ENCODE peak calls at places on chromosomes 11 and 22, in seven cellular contexts. M, Y, S, L, A, Q and V are unnamed samples.

GRCh38 chr11:121459413-121460041 is 6.8 kb upstream of the SORL1-AS1 start:
- DNase-seq in A (no peak), M (no peak), Q (no peak), S (no peak), L (no peak), Y (no peak), V (no peak)

GRCh38 chr11:60978546-60979380 is 7.3 kb downstream of the CD6 start:
- DNase-seq in L (peak), M (no peak), A (no peak), S (no peak), Y (no peak), Q (no peak), V (no peak)

GRCh38 chr11:131240421-131240820 is 130.0 kb upstream of the NTM start:
- DNase-seq in L (no peak), M (no peak), Y (peak), Q (no peak), S (no peak), A (no peak), V (no peak)

GRCh38 chr11:14499560-14500180 is at the start of gene COPB1:
- DNase-seq in Q (peak), L (peak), M (peak), Y (peak), S (peak), A (peak), V (peak)

GRCh38 chr22:25748704-25749103 is 6.7 kb downstream of the MYO18B start:
- DNase-seq in Y (no peak), A (no peak), Q (no peak), L (no peak), M (no peak), S (peak), V (no peak)

GRCh38 chr22:44341431-44342346 is 28.9 kb upstream of the SHISAL1 start:
- DNase-seq in S (no peak), A (no peak), L (no peak), Y (peak), Q (no peak), M (no peak), V (no peak)

GRCh38 chr11:75014129-75014528 is 25.4 kb downstream of the NEU3 start:
- DNase-seq in S (no peak), Y (peak), L (no peak), M (no peak), A (no peak), Q (peak), V (no peak)

GRCh38 chr11:111735262-111736116 is 30.7 kb downstream of the PPP2R1B start:
- DNase-seq in S (peak), L (no peak), A (peak), Y (peak), M (peak), Q (peak), V (peak)

GRCh38 chr11:99461913-99462312 is 441.2 kb downstream of the CNTN5 start:
- DNase-seq in M (no peak), Y (no peak), L (no peak), S (no peak), Q (no peak), A (no peak), V (no peak)

GRCh38 chr22:36986242-36986821 is 32.9 kb downstream of the TST start:
- DNase-seq in M (no peak), S (peak), L (peak), Y (no peak), Q (no peak), A (no peak), V (no peak)

GRCh38 chr22:50012201-50013181 is at the start of gene IL17REL:
- DNase-seq in A (no peak), Y (no peak), L (no peak), M (no peak), Q (no peak), S (peak), V (peak)

GRCh38 chr11:25992254-25992653 is 339.7 kb upstream of the ANO3 start:
- DNase-seq in Q (no peak), L (no peak), M (no peak), A (no peak), S (no peak), Y (no peak), V (no peak)

GRCh38 chr11:130431337-130431773 is 2.9 kb upstream of the ADAMTS8 start:
- DNase-seq in M (peak), Q (peak), A (no peak), Y (peak), L (peak), S (peak), V (peak)

GRCh38 chr22:31192513-31192912 is 19.6 kb upstream of the LIMK2 start:
- DNase-seq in A (no peak), S (no peak), L (no peak), Q (no peak), M (no peak), Y (peak), V (no peak)

GRCh38 chr11:44634401-44635281 is 69.2 kb downstream of the CD82 start:
- DNase-seq in L (no peak), Q (peak), M (peak), S (peak), Y (peak), A (peak), V (peak)

GRCh38 chr22:39997939-39998726 is 3.4 kb downstream of the FAM83F start:
- DNase-seq in S (peak), M (no peak), Q (no peak), L (no peak), Y (peak), A (peak), V (peak)

GRCh38 chr11:64226507-64227051 is 505 bp downstream of the NUDT22 start:
- DNase-seq in L (peak), Q (peak), A (peak), S (peak), M (no peak), Y (no peak), V (peak)

GRCh38 chr11:33620423-33621120 is 80.1 kb downstream of the C11orf91 start:
- DNase-seq in Q (no peak), A (no peak), S (no peak), L (no peak), M (no peak), Y (peak), V (no peak)

GRCh38 chr11:117908261-117908895 is 20.8 kb downstream of the TMPRSS13 start:
- DNase-seq in Y (no peak), A (no peak), M (no peak), S (no peak), L (no peak), Q (no peak), V (no peak)

GRCh38 chr22:42343136-42343484 is 72.7 kb upstream of the TCF20 start:
- DNase-seq in Y (no peak), S (peak), Q (no peak), M (no peak), A (no peak), L (no peak), V (no peak)

GRCh38 chr22:20552913-20553401 is 45.5 kb downstream of the MED15 start:
- DNase-seq in Y (no peak), Q (no peak), L (no peak), S (peak), M (no peak), A (no peak), V (no peak)

GRCh38 chr11:130115218-130115617 is 44.4 kb upstream of the ST14 start:
- DNase-seq in A (no peak), Q (no peak), L (no peak), Y (peak), S (no peak), M (no peak), V (no peak)

GRCh38 chr11:80596291-80596810 is 1155.5 kb upstream of the TENM4 start:
- DNase-seq in Q (no peak), Y (no peak), M (no peak), A (no peak), S (no peak), L (no peak), V (no peak)

GRCh38 chr11:132140056-132140455 is 769.6 kb downstream of the NTM start:
- DNase-seq in Q (no peak), A (no peak), L (peak), S (no peak), M (no peak), Y (no peak), V (no peak)

GRCh38 chr11:13691296-13691899 is 22.9 kb downstream of the FAR1 start:
- DNase-seq in Q (no peak), M (no peak), A (no peak), S (no peak), Y (no peak), L (no peak), V (no peak)

GRCh38 chr11:74739546-74740270 is 8.5 kb upstream of the CHRDL2 start:
- DNase-seq in Q (no peak), A (no peak), Y (peak), L (peak), S (peak), M (peak), V (peak)

GRCh38 chr11:57547854-57548377 is 10.5 kb downstream of the SMTNL1 start:
- DNase-seq in Y (no peak), A (no peak), S (no peak), M (no peak), Q (no peak), L (peak), V (no peak)

GRCh38 chr22:37266581-37267127 is 15.7 kb upstream of the CYTH4 start:
- DNase-seq in M (no peak), S (no peak), L (no peak), Y (no peak), A (no peak), Q (no peak), V (no peak)

GRCh38 chr11:86081465-86081864 is 12.6 kb upstream of the PICALM start:
- DNase-seq in L (no peak), Y (no peak), M (no peak), A (no peak), S (no peak), Q (no peak), V (no peak)

GRCh38 chr22:20566420-20567260 is 59.2 kb downstream of the MED15 start:
- DNase-seq in A (no peak), Y (peak), S (peak), Q (peak), M (no peak), L (no peak), V (peak)

GRCh38 chr22:19878461-19879247 is 24.0 kb upstream of the GNB1L start:
- DNase-seq in S (no peak), M (no peak), L (no peak), Y (peak), A (peak), Q (peak), V (no peak)

GRCh38 chr22:24155597-24156145 is 25.6 kb upstream of the SUSD2 start:
- DNase-seq in M (peak), S (peak), Y (peak), L (peak), Q (peak), A (peak), V (peak)

GRCh38 chr11:68372625-68373024 is 60.2 kb downstream of the LRP5 start:
- DNase-seq in L (no peak), S (no peak), A (no peak), Y (no peak), M (no peak), Q (no peak), V (no peak)

GRCh38 chr11:68370211-68371111 is 58.1 kb downstream of the LRP5 start:
- DNase-seq in Y (no peak), L (peak), A (no peak), Q (peak), S (no peak), M (no peak), V (peak)

GRCh38 chr11:68369756-68370155 is 57.4 kb downstream of the LRP5 start:
- DNase-seq in S (no peak), A (no peak), Y (no peak), Q (no peak), M (no peak), L (no peak), V (no peak)

GRCh38 chr11:68372114-68372513 is 59.7 kb downstream of the LRP5 start:
- DNase-seq in A (peak), L (no peak), Y (no peak), M (no peak), Q (no peak), S (no peak), V (no peak)

GRCh38 chr11:68371176-68372041 is 59.0 kb downstream of the LRP5 start:
- DNase-seq in S (no peak), M (no peak), Q (peak), Y (no peak), A (peak), L (peak), V (peak)
- TF ChIP-seq CTCF in S (no peak), M (no peak), Q (no peak), Y (no peak), A (no peak), L (no peak), V (no peak)

GRCh38 chr22:46042786-46043185 is 65.8 kb upstream of the WNT7B start:
- DNase-seq in M (no peak), S (no peak), A (no peak), L (no peak), Y (no peak), Q (no peak), V (peak)
- H3K4me3 ChIP-seq in M (no peak), S (no peak), A (peak), L (no peak), Y (no peak), Q (peak), V (peak)

GRCh38 chr11:1446623-1447022 is 40.0 kb downstream of the MOB2 start:
- DNase-seq in M (no peak), A (no peak), Q (no peak), Y (no peak), S (no peak), L (no peak), V (no peak)

GRCh38 chr11:1449516-1450270 is 36.9 kb downstream of the MOB2 start:
- DNase-seq in Q (no peak), M (no peak), Y (no peak), A (no peak), S (no peak), L (no peak), V (no peak)

GRCh38 chr11:1448882-1449281 is 37.7 kb downstream of the MOB2 start:
- DNase-seq in S (no peak), L (no peak), Y (no peak), Q (no peak), A (no peak), M (no peak), V (no peak)

GRCh38 chr11:1450344-1450875 is 36.2 kb downstream of the MOB2 start:
- DNase-seq in Y (no peak), S (no peak), A (no peak), L (no peak), M (no peak), Q (no peak), V (no peak)

DNA sequence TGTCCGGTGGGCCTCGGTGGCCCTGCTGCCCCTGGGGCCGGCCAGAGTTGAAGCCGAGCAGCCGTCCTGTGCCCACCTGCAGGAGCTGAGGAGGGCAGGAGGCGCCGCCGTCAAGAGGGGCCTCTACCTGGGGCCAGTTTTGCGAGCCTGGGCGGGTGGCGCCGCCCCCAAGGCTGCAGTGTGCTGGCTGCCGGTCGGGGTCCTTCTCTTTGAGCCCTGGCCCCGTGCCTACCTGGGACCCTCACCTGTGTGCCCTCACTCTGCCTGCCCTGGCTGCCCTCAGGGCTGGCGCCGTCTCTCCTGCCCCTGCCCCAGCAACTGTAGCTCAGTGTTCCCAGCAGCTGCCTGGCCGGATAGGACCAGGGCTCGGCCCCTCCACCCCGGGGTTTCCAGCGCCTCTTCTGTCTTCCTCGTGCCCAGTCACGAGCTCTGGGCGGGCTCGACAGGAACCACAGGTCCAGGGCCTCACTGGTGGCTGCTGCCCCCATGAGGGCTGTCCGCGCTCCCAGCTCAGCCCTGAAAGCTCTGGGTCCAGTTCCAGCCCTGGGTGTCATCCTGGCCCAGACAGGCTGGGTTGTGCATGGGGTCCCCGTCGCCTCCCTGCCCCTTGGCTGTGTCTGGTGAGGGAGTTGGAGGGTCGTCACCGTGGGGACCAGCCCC is 38.3 kb downstream of the MOB2 start:
- DNase-seq in S (no peak), L (no peak), A (no peak), Y (no peak), M (no peak), Q (no peak), V (no peak)
- TF ChIP-seq CTCF in S (no peak), L (no peak), A (no peak), Y (no peak), M (no peak), Q (no peak), V (no peak)

DNA sequence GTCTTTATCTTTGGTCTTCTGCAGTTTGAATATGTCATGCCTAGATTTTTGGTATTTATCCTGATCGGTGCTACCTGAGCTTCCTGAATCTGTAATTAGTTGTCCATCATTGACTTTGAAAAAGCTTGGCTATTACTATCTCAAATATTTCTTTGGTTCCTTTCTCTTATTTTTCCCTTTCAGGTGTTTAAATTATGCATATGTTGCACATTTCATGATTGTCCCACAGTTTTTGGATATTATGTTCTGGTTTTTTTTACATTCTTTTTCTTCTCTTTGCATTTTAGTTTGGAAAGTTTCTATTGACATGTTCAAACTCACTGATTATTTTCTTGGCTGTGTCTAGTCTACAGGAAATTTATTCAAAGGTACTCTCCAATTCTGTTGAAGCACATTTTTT is 840.3 kb upstream of the LRRC4C start:
- DNase-seq in Q (no peak), L (no peak), S (no peak), Y (no peak), A (no peak), M (no peak), V (no peak)
- H3K4me3 ChIP-seq in Q (no peak), L (no peak), S (no peak), Y (no peak), A (no peak), M (no peak), V (no peak)

DNA sequence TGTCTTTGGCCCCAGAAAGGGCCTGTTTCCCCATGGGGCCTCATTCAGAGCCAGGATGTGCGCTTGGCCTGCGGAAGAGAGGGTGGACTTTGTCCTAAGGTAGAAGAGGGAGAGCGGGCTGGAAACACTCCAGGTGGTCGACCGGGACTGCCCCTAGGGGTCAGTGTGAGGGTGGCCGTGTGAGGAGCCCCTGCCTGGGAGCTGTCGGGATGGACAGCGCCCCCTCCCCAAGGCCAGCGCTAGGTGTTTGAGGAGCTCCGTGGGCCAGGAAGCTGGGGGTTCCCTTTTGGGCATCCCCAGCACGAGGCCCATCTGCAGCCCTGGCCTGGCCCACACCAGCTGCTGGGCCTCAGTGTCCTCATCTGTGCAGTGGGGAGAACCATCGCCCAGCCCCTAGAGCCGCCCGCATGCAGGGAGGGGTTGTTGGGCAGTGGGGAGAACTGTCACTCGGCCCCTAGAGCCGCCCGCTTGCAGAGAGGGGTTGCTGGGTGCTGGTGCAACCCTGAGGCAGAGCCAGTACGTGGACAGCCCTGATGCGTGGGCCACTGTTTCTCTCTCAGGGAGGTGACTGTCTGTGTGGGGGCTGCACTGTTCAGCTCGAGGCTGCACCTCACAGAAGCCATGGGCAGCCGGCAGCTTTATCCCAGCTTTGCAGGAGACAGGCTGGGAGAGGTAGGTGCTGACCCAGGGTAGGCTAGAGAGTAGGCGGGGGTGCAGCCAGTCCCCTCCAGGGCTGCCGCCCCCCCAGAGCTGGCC is 1319.9 kb downstream of the BRD1 start:
- DNase-seq in Q (no peak), L (no peak), Y (no peak), M (no peak), S (no peak), A (no peak), V (no peak)
- TF ChIP-seq CTCF in Q (no peak), L (no peak), Y (no peak), M (no peak), S (no peak), A (no peak), V (no peak)

GRCh38 chr11:34629711-34630110 is 8.8 kb downstream of the EHF start:
- DNase-seq in L (no peak), Q (no peak), Y (no peak), M (no peak), A (no peak), S (no peak), V (no peak)

GRCh38 chr11:34632105-34632780 is 11.3 kb downstream of the EHF start:
- DNase-seq in Y (no peak), L (no peak), A (no peak), Q (peak), S (no peak), M (no peak), V (no peak)

GRCh38 chr11:34631297-34631696 is 10.4 kb downstream of the EHF start:
- DNase-seq in Q (no peak), S (no peak), M (no peak), L (no peak), Y (no peak), A (no peak), V (no peak)

GRCh38 chr11:34631737-34632104 is 10.8 kb downstream of the EHF start:
- DNase-seq in M (no peak), Y (no peak), A (peak), L (no peak), Q (no peak), S (no peak), V (no peak)

GRCh38 chr11:34630544-34630943 is 9.7 kb downstream of the EHF start:
- DNase-seq in Y (no peak), L (no peak), Q (no peak), S (no peak), A (peak), M (no peak), V (no peak)
- H3K4me3 ChIP-seq in Y (no peak), L (no peak), Q (no peak), S (no peak), A (no peak), M (no peak), V (no peak)

DNA sequence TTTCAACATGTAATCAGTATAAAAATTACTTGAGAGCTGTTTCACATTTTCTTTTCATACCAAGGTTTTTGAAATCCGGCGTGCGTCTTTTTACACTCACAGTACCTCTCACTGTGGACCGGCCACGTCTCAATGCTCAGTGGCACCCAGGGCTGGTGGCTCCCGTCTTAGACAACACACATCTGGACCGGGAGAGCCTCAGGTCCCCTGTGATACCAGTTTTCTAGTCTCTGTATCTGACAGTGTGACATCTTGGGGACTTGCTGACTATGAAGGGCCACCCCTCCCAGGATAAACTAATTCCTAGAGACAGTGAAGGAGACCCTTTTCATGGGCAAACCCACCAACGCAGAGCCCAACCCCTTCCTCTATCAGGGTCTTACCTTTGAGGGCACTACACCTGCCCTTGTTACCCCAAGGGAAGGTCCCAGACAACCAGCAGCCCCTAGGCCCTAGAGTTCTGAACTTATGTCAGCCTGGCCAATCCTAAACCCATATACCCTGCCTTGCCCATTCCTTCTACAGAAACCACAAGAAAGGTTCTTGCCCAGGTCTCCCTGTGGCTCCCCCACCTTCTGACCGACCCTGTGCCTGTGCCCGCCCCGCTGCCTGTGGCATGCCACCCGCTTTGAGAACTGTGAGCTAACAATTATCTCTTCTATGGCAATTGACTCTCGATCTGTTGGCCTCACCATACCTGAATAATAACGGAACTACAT is 6.1 kb upstream of the ASCL2 start:
- DNase-seq in A (peak), S (peak), M (peak), Q (no peak), L (no peak), Y (no peak), V (no peak)
- TF ChIP-seq CTCF in A (no peak), S (no peak), M (no peak), Q (no peak), L (no peak), Y (no peak), V (no peak)